ENCODE peak calls at places on chromosomes 13 and 19, in nine cellular contexts. P is HFFc6; U is heart left ventricle; F is stimulated activated CD8-positive, alpha-beta memory T cell treated with anti-CD3 and anti-CD28 coated beads, Interleukin-7, amount 100 ng/mL, for 1 hour; A is fibroblast of the aortic adventitia; C is fibroblast of mammary gland; M is EL; E is CD8-positive, alpha-beta T cell; T is glomerular endothelial cell. H is an unnamed sample.
A peak's percentile ranks its signal among the peaks of the same experiment; 100 is the strongest.

GRCh38 chr19:778910-779653 is 18.2 kb upstream of the PTBP1 start:
- DNase-seq in F (no peak), C (peak; percentile 96), E (no peak), U (no peak), A (peak; percentile 96), T (no peak), P (peak; percentile 88), M (peak; percentile 96), H (peak; percentile 99)

GRCh38 chr13:42548731-42549554 is 25.0 kb upstream of the TNFSF11 start:
- DNase-seq in C (peak; percentile 33), U (no peak), T (no peak), M (no peak), P (no peak), E (no peak), A (peak; percentile 18), F (no peak), H (peak; percentile 30)

GRCh38 chr13:40518481-40518882 is 148.0 kb downstream of the FOXO1 start:
- DNase-seq in M (no peak), F (no peak), A (no peak), C (no peak), U (no peak), E (no peak), T (no peak), P (no peak), H (no peak)

GRCh38 chr19:1274852-1275259 is 474 bp upstream of the FAM174C start:
- DNase-seq in P (no peak), M (no peak), E (no peak), U (peak; percentile 42), C (no peak), F (no peak), A (no peak), T (no peak), H (no peak)

GRCh38 chr19:46413262-46414031 is at the start of gene CCDC8:
- DNase-seq in C (peak; percentile 95), T (no peak), A (peak; percentile 91), E (no peak), M (peak; percentile 93), P (peak; percentile 64), F (no peak), U (peak; percentile 91), H (peak; percentile 99)

GRCh38 chr13:71079638-71080037 is 787.4 kb downstream of the DACH1 start:
- DNase-seq in P (no peak), C (no peak), M (no peak), A (no peak), U (no peak), E (no peak), F (no peak), T (no peak), H (no peak)

GRCh38 chr19:7533281-7533819 is 2.2 kb upstream of the PNPLA6 start:
- DNase-seq in M (peak; percentile 56), F (no peak), P (peak; percentile 79), T (no peak), A (peak; percentile 74), U (peak; percentile 73), C (peak; percentile 71), E (no peak), H (peak; percentile 55)

GRCh38 chr19:54133312-54133956 is 4.1 kb upstream of the CNOT3 start:
- DNase-seq in E (no peak), A (no peak), M (peak; percentile 34), C (peak; percentile 36), T (no peak), F (no peak), U (no peak), P (no peak), H (peak; percentile 65)

GRCh38 chr13:110344320-110344719 is 37.2 kb downstream of the COL4A2 start:
- DNase-seq in F (no peak), P (no peak), A (no peak), E (no peak), C (no peak), T (no peak), M (no peak), U (no peak), H (no peak)

GRCh38 chr19:4597278-4597974 is 37.9 kb upstream of the SEMA6B start:
- DNase-seq in M (peak; percentile 33), F (no peak), U (no peak), A (no peak), P (no peak), C (no peak), T (no peak), E (no peak), H (no peak)

GRCh38 chr13:66506031-66506777 is 723.9 kb downstream of the PCDH9 start:
- DNase-seq in F (no peak), U (no peak), E (no peak), C (peak; percentile 37), P (no peak), A (no peak), M (no peak), T (no peak), H (peak; percentile 29)

GRCh38 chr19:45471116-45471865 is 3.5 kb downstream of the FOSB start:
- DNase-seq in T (no peak), A (no peak), P (no peak), E (no peak), M (no peak), C (no peak), F (no peak), U (no peak), H (no peak)

GRCh38 chr19:54654447-54655321 is 8.1 kb upstream of the LILRB4 start:
- DNase-seq in U (no peak), F (no peak), E (no peak), P (no peak), C (no peak), M (no peak), T (no peak), A (no peak), H (no peak)

GRCh38 chr19:32928806-32929205 is 43.0 kb downstream of the CEP89 start:
- DNase-seq in F (no peak), A (no peak), E (no peak), P (no peak), C (no peak), M (no peak), T (no peak), U (no peak), H (no peak)

GRCh38 chr19:54002495-54003315 is 11.3 kb downstream of the CACNG6 start:
- DNase-seq in A (peak; percentile 44), C (no peak), M (no peak), P (no peak), E (no peak), T (no peak), F (no peak), U (no peak), H (peak; percentile 62)

GRCh38 chr13:47553329-47553977 is 447.6 kb downstream of the SUCLA2 start:
- DNase-seq in M (no peak), T (no peak), A (no peak), P (no peak), U (no peak), F (no peak), C (no peak), E (no peak), H (no peak)

GRCh38 chr19:46303702-46304397 is 7.0 kb downstream of the HIF3A start:
- DNase-seq in T (no peak), F (no peak), E (no peak), M (no peak), C (peak; percentile 55), U (peak; percentile 60), A (no peak), P (no peak), H (peak; percentile 66)

GRCh38 chr19:10812902-10813404 is 23.1 kb downstream of the TMED1 start:
- DNase-seq in P (peak; percentile 97), M (peak; percentile 97), F (no peak), T (peak; percentile 50), C (peak; percentile 97), E (no peak), A (peak; percentile 92), U (peak; percentile 45), H (peak; percentile 95)

GRCh38 chr13:106515635-106516254 is 19.7 kb downstream of the EFNB2 start:
- DNase-seq in T (no peak), U (no peak), P (no peak), F (no peak), C (no peak), M (no peak), A (no peak), E (no peak), H (no peak)

GRCh38 chr19:6220385-6221191 is 59.2 kb downstream of the MLLT1 start:
- DNase-seq in M (peak; percentile 32), E (no peak), T (no peak), P (peak; percentile 69), A (peak; percentile 63), F (no peak), C (peak; percentile 71), U (no peak), H (peak; percentile 78)

GRCh38 chr13:103521532-103521931 is 455.3 kb upstream of the SLC10A2 start:
- DNase-seq in T (no peak), U (no peak), C (no peak), A (no peak), P (no peak), E (no peak), F (no peak), M (no peak), H (no peak)

GRCh38 chr19:510606-511100 is 3.4 kb downstream of the TPGS1 start:
- DNase-seq in U (peak; percentile 71), C (peak; percentile 85), T (no peak), E (peak; percentile 90), F (peak; percentile 86), A (peak; percentile 76), M (peak; percentile 78), P (peak; percentile 82), H (peak; percentile 87)

GRCh38 chr19:45161715-45162463 is 1.1 kb upstream of the NKPD1 start:
- DNase-seq in U (no peak), M (peak; percentile 39), P (no peak), F (no peak), C (peak; percentile 28), A (peak; percentile 26), T (no peak), E (no peak), H (peak; percentile 47)

GRCh38 chr13:112576191-112576590 is 11.8 kb downstream of the TUBGCP3 start:
- DNase-seq in T (no peak), M (no peak), C (no peak), F (no peak), U (no peak), A (no peak), E (no peak), P (no peak), H (no peak)

GRCh38 chr13:79423801-79424642 is 18.0 kb upstream of the RBM26 start:
- DNase-seq in A (peak; percentile 80), P (peak; percentile 57), T (no peak), F (no peak), M (peak; percentile 57), C (peak; percentile 65), E (no peak), U (no peak), H (peak; percentile 73)

GRCh38 chr13:100129605-100130004 is 40.7 kb downstream of the PCCA start:
- DNase-seq in A (no peak), E (no peak), C (no peak), F (no peak), T (peak; percentile 4), P (no peak), M (no peak), U (no peak), H (no peak)

GRCh38 chr19:1133471-1133929 is 29.7 kb downstream of the GPX4 start:
- DNase-seq in T (no peak), A (no peak), U (no peak), F (peak; percentile 46), C (peak; percentile 28), E (peak; percentile 51), P (no peak), M (no peak), H (peak; percentile 56)

GRCh38 chr19:14536926-14537692 is 7.7 kb downstream of the TECR start:
- DNase-seq in C (peak; percentile 68), A (peak; percentile 61), U (peak; percentile 72), E (no peak), F (no peak), T (no peak), P (no peak), M (peak; percentile 33), H (peak; percentile 95)

GRCh38 chr13:63840551-63841421 is 2425.1 kb upstream of the PCDH20 start:
- DNase-seq in U (no peak), A (no peak), E (no peak), P (no peak), T (no peak), F (no peak), M (no peak), C (no peak), H (no peak)

GRCh38 chr19:6587093-6587820 is 3.7 kb downstream of the CD70 start:
- DNase-seq in E (no peak), C (peak; percentile 13), A (peak; percentile 51), P (no peak), F (no peak), U (no peak), T (no peak), M (no peak), H (no peak)

GRCh38 chr13:32298695-32299094 is 16.5 kb downstream of the ZAR1L start:
- DNase-seq in F (no peak), P (no peak), C (no peak), T (no peak), U (no peak), A (no peak), E (no peak), M (no peak), H (no peak)

H was measured in fibroblast of villous mesenchyme.